ENCODE peak calls at places on chromosome 18, in four cellular contexts. P, R, X and G are unnamed samples.

GRCh38 chr18:23106575-23106974 is 28.7 kb upstream of the CABLES1 start:
- DNase-seq in P (no peak), R (no peak), X (no peak), G (no peak)

GRCh38 chr18:70015127-70015526 is 67.5 kb upstream of the CD226 start:
- DNase-seq in P (no peak), R (no peak), X (no peak), G (no peak)

GRCh38 chr18:6509417-6510198 is 94.9 kb upstream of the L3MBTL4 start:
- DNase-seq in P (peak; percentile 6), R (no peak), X (no peak), G (no peak)

GRCh38 chr18:75231053-75231406 is 20.4 kb downstream of the TSHZ1 start:
- DNase-seq in P (no peak), R (no peak), X (no peak), G (no peak)

GRCh38 chr18:63844254-63844653 is 43.3 kb upstream of the SERPINB2 start:
- DNase-seq in P (peak; percentile 61), R (no peak), X (no peak), G (no peak)

GRCh38 chr18:57891707-57892391 is 88.7 kb upstream of the ATP8B1 start:
- DNase-seq in P (no peak), R (no peak), X (no peak), G (no peak)

GRCh38 chr18:46452820-46453219 is 204.2 kb downstream of the LOXHD1 start:
- DNase-seq in P (no peak), R (no peak), X (no peak), G (no peak)

GRCh38 chr18:79748321-79749157 is 49.2 kb upstream of the KCNG2 start:
- DNase-seq in P (no peak), R (no peak), X (no peak), G (no peak)

GRCh38 chr18:28777756-28778155 is 600.8 kb upstream of the CDH2 start:
- DNase-seq in P (no peak), R (no peak), X (no peak), G (no peak)

GRCh38 chr18:10565835-10566234 is 40.0 kb downstream of the NAPG start:
- DNase-seq in P (no peak), R (no peak), X (no peak), G (no peak)

GRCh38 chr18:70139138-70139537 is 66.3 kb downstream of the RTTN start:
- DNase-seq in P (no peak), R (no peak), X (no peak), G (no peak)

GRCh38 chr18:23424616-23425015 is 28.5 kb upstream of the RIOK3 start:
- DNase-seq in P (no peak), R (no peak), X (no peak), G (no peak)

GRCh38 chr18:70319185-70319584 is 30.3 kb downstream of the SOCS6 start:
- DNase-seq in P (no peak), R (no peak), X (no peak), G (no peak)

GRCh38 chr18:68662779-68663178 is 52.1 kb downstream of the TMX3 start:
- DNase-seq in P (peak; percentile 28), R (no peak), X (no peak), G (no peak)

GRCh38 chr18:55402731-55403405 is 185.1 kb downstream of the TCF4 start:
- DNase-seq in P (no peak), R (no peak), X (no peak), G (no peak)

GRCh38 chr18:12766986-12767433 is 64.2 kb downstream of the PSMG2 start:
- DNase-seq in P (peak; percentile 89), R (peak; percentile 33), X (no peak), G (peak; percentile 37)

GRCh38 chr18:12258719-12259705 is 4.9 kb downstream of the CIDEA start:
- DNase-seq in P (peak; percentile 41), R (peak; percentile 46), X (no peak), G (no peak)

GRCh38 chr18:59502222-59502898 is 143.3 kb upstream of the LMAN1 start:
- DNase-seq in P (peak; percentile 25), R (peak; percentile 74), X (no peak), G (no peak)

GRCh38 chr18:31694297-31694696 is 9.9 kb upstream of the B4GALT6 start:
- DNase-seq in P (no peak), R (no peak), X (no peak), G (no peak)

GRCh38 chr18:29076645-29077044 is 899.7 kb upstream of the CDH2 start:
- DNase-seq in P (no peak), R (no peak), X (no peak), G (no peak)

GRCh38 chr18:59662008-59662701 is 35.1 kb downstream of the CCBE1 start:
- DNase-seq in P (no peak), R (no peak), X (no peak), G (no peak)

GRCh38 chr18:3455090-3455640 is 5.2 kb downstream of the TGIF1 start:
- DNase-seq in P (peak; percentile 64), R (no peak), X (no peak), G (no peak)

GRCh38 chr18:2240311-2240705 is 331.0 kb downstream of the METTL4 start:
- DNase-seq in P (no peak), R (no peak), X (no peak), G (no peak)

GRCh38 chr18:26551217-26551708 is 2.9 kb upstream of the KCTD1 start:
- DNase-seq in P (no peak), R (no peak), X (no peak), G (no peak)

GRCh38 chr18:31101148-31102019 is 837 bp downstream of the DSC2 start:
- DNase-seq in P (peak; percentile 82), R (peak; percentile 92), X (no peak), G (peak; percentile 89)

GRCh38 chr18:79781331-79781941 is 16.3 kb upstream of the KCNG2 start:
- DNase-seq in P (no peak), R (no peak), X (no peak), G (no peak)

GRCh38 chr18:58309610-58310239 is 265.7 kb downstream of the NEDD4L start:
- DNase-seq in P (no peak), R (no peak), X (no peak), G (no peak)

GRCh38 chr18:13219576-13219975 is 1.0 kb downstream of the LDLRAD4 start:
- DNase-seq in P (no peak), R (no peak), X (no peak), G (no peak)

GRCh38 chr18:67282796-67283195 is 233.7 kb downstream of the DSEL start:
- DNase-seq in P (peak; percentile 28), R (no peak), X (no peak), G (no peak)

GRCh38 chr18:62710417-62710816 is 4.9 kb upstream of the PHLPP1 start:
- DNase-seq in P (no peak), R (no peak), X (no peak), G (no peak)

GRCh38 chr18:23872701-23873550 is 141.6 kb upstream of the TTC39C start:
- DNase-seq in P (peak; percentile 37), R (peak; percentile 30), X (peak; percentile 53), G (peak; percentile 93)

GRCh38 chr18:68925268-68925667 is 127.4 kb downstream of the CCDC102B start:
- DNase-seq in P (peak; percentile 60), R (no peak), X (no peak), G (no peak)

GRCh38 chr18:57075716-57076400 is 71.0 kb upstream of the BOD1L2 start:
- DNase-seq in P (peak; percentile 35), R (no peak), X (no peak), G (no peak)